ENCODE peak calls at places on chromosomes 3 and 15, in four cellular contexts. Q, N, S and W are unnamed samples.

GRCh38 chr3:55567615-55568014 is 80.5 kb upstream of the WNT5A start:
- DNase-seq in S (no peak), N (no peak), Q (no peak), W (no peak)

GRCh38 chr3:123283074-123283473 is 81.3 kb downstream of the SEC22A start:
- DNase-seq in N (no peak), Q (no peak), S (no peak), W (no peak)

GRCh38 chr3:110272525-110272924 is 799.1 kb upstream of the NECTIN3 start:
- DNase-seq in N (no peak), Q (no peak), S (no peak), W (peak; percentile 16)

GRCh38 chr3:48656061-48656840 is 6.4 kb downstream of the CELSR3 start:
- DNase-seq in S (no peak), Q (peak; percentile 75), N (peak; percentile 35), W (peak; percentile 68)

GRCh38 chr3:149042766-149043386 is 43.5 kb downstream of the HLTF start:
- DNase-seq in N (no peak), Q (no peak), S (peak; percentile 25), W (no peak)

GRCh38 chr15:54026891-54027290 is 48.6 kb downstream of the UNC13C start:
- DNase-seq in Q (no peak), S (no peak), N (no peak), W (no peak)

GRCh38 chr15:89155656-89156055 is 65.7 kb downstream of the RLBP1 start:
- DNase-seq in S (no peak), Q (no peak), N (no peak), W (no peak)

GRCh38 chr3:185062221-185062620 is 90.6 kb downstream of the C3orf70 start:
- DNase-seq in Q (no peak), S (no peak), N (no peak), W (no peak)

GRCh38 chr15:100192092-100192695 is 149.6 kb downstream of the ADAMTS17 start:
- DNase-seq in Q (no peak), N (no peak), S (no peak), W (peak; percentile 28)

GRCh38 chr15:40234783-40235182 is 4.1 kb upstream of the PAK6 start:
- DNase-seq in S (no peak), Q (no peak), N (no peak), W (no peak)

GRCh38 chr3:195397524-195397923 is 45.3 kb downstream of the ACAP2 start:
- DNase-seq in S (no peak), N (no peak), Q (no peak), W (no peak)

GRCh38 chr15:64521726-64522164 is 61.4 kb downstream of the ZNF609 start:
- DNase-seq in Q (peak; percentile 36), N (peak; percentile 78), S (no peak), W (peak; percentile 44)

GRCh38 chr3:191894406-191894805 is 433.4 kb downstream of the PYDC2 start:
- DNase-seq in S (no peak), N (no peak), Q (no peak), W (peak; percentile 35)

GRCh38 chr3:107468782-107469181 is 54.0 kb upstream of the BBX start:
- DNase-seq in N (no peak), Q (no peak), S (no peak), W (no peak)

GRCh38 chr3:13836658-13837587 is 42.9 kb downstream of the WNT7A start:
- DNase-seq in N (no peak), Q (no peak), S (no peak), W (no peak)

GRCh38 chr15:25508369-25509002 is 69.7 kb upstream of the UBE3A start:
- DNase-seq in Q (no peak), S (no peak), N (peak; percentile 7), W (no peak)

GRCh38 chr3:190631295-190631694 is 117.4 kb downstream of the IL1RAP start:
- DNase-seq in N (no peak), S (no peak), Q (no peak), W (no peak)

GRCh38 chr15:47794266-47794914 is 77.1 kb downstream of the SEMA6D start:
- DNase-seq in S (no peak), N (no peak), Q (no peak), W (no peak)

GRCh38 chr3:157175678-157176077 is 15.7 kb upstream of the CCNL1 start:
- DNase-seq in N (no peak), S (no peak), Q (no peak), W (no peak)

GRCh38 chr3:72397586-72397985 is 450.7 kb downstream of the SHQ1 start:
- DNase-seq in Q (no peak), N (no peak), S (no peak), W (no peak)

GRCh38 chr3:126345641-126346460 is 11.4 kb downstream of the KLF15 start:
- DNase-seq in Q (no peak), S (no peak), N (no peak), W (no peak)

GRCh38 chr3:148175215-148175614 is 522.5 kb upstream of the AGTR1 start:
- DNase-seq in S (no peak), N (no peak), Q (no peak), W (no peak)

GRCh38 chr3:171967932-171968678 is 71.3 kb upstream of the FNDC3B start:
- DNase-seq in N (no peak), S (no peak), Q (no peak), W (no peak)

GRCh38 chr3:168249048-168249538 is 153.4 kb upstream of the GOLIM4 start:
- DNase-seq in S (no peak), Q (no peak), N (no peak), W (no peak)

GRCh38 chr3:102671005-102671404 is 236.2 kb downstream of the ZPLD1 start:
- DNase-seq in Q (no peak), S (no peak), N (peak; percentile 10), W (no peak)

GRCh38 chr3:106811376-106811775 is 565.9 kb upstream of the CCDC54 start:
- DNase-seq in S (no peak), Q (no peak), N (no peak), W (no peak)

GRCh38 chr15:34043391-34043790 is 4.4 kb upstream of the AVEN start:
- DNase-seq in S (no peak), N (no peak), Q (no peak), W (no peak)

GRCh38 chr15:94610069-94610863 is 378.9 kb downstream of the MCTP2 start:
- DNase-seq in Q (no peak), N (no peak), S (peak; percentile 23), W (no peak)

GRCh38 chr3:44825264-44825925 is 36.3 kb upstream of the TMEM42 start:
- DNase-seq in N (no peak), S (no peak), Q (no peak), W (no peak)
- TF ChIP-seq YY1 in N (no peak), S (no peak), Q (no peak), W (no peak)

GRCh38 chr3:160565442-160566403 is at the start of gene KPNA4:
- DNase-seq in N (peak; percentile 92), Q (peak; percentile 92), S (peak; percentile 88), W (peak; percentile 95)
- TF ChIP-seq SUZ12 in N (no peak), Q (no peak), S (no peak), W (no peak)

DNA sequence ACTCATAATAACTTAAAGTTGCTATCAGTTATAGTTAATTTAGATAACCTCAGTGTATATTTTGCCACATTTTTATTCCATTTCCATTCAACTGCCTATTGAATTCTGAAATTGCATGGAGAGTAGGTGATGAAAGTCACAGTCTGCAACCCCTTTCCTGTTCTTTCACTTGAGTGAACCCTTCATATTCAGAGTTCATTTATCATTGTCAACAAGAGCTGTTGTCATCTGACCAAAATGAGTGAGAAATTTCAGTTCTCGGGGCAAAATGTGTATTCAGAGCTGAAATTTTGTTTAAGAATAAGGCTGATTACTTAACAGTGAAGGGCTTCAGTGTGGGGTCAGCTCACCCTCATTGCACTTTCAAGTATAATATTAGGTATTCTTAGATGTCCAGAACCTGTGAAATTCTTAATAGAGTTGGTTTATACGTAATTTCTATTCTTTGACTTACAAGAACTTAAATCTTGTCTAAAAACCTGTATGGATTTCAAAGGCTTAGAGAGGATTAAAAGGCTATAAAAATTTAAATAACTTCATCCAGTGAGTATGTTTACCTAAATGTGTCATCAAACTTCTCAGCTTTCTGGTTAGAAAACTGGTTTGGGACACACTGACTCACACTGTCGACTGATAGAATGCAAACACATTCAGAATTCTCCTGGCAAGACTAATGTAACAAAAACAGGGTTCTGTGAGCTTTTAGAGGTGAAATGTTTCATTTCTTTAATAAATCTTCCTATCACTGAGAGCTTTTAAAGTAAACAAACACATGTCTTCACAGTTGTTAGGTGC is 92.2 kb downstream of the CMSS1 start:
- DNase-seq in Q (no peak), S (no peak), N (peak; percentile 42), W (no peak)
- TF ChIP-seq ZNF274 in Q (no peak), S (no peak), N (no peak), W (no peak)

DNA sequence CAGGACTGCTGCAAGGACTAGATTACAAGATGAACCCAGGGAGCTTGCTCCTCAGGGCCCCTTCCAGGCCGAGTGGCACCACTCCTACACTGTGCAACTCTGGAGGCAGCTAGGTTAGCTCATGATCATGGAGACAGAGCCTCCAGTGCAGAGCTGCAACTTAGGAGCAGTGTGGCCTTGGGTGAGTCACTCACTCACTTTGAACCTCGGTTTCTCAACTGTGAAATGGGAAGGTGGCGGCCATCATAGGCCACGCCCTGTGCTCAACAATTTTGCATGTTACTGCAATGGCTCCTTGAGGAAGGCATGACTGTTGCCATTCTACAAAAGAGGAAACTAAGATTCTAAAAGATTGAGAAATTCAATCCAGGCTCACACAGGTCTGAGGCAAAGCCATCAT is 11.2 kb upstream of the CXCR6 start:
- DNase-seq in S (no peak), Q (no peak), N (no peak), W (no peak)
- TF ChIP-seq YY1 in S (no peak), Q (no peak), N (no peak), W (no peak)